ENCODE peak calls at places on chromosomes 16 and 17, in ten cellular contexts. D, J, Y, F, S, W, U, M, A and H are unnamed samples.

GRCh38 chr16:89168381-89169189 is 3.0 kb upstream of the CDH15 start:
- DNase-seq in D (no peak), M (peak), U (peak), A (no peak), S (no peak), F (no peak), Y (no peak), J (no peak), W (no peak), H (no peak)

GRCh38 chr16:49324703-49325102 is 43.1 kb upstream of the CBLN1 start:
- DNase-seq in F (no peak), U (no peak), D (no peak), W (no peak), S (no peak), Y (no peak), A (no peak), J (no peak), M (no peak), H (no peak)

GRCh38 chr16:50509521-50510341 is 38.5 kb upstream of the NKD1 start:
- DNase-seq in F (no peak), A (no peak), M (peak), S (peak), D (peak), Y (no peak), W (peak), J (peak), U (peak), H (no peak)

GRCh38 chr16:71424626-71425025 is 17.2 kb downstream of the TLE7 start:
- DNase-seq in D (no peak), J (no peak), W (no peak), U (no peak), Y (no peak), F (no peak), M (no peak), A (no peak), S (no peak), H (no peak)

GRCh38 chr17:64153565-64153964 is 23.6 kb upstream of the ERN1 start:
- DNase-seq in Y (no peak), S (no peak), U (no peak), J (no peak), W (no peak), F (no peak), M (no peak), D (no peak), A (no peak), H (no peak)

GRCh38 chr16:30139895-30140481 is 17.0 kb upstream of the MAPK3 start:
- DNase-seq in D (no peak), M (no peak), J (no peak), A (no peak), W (no peak), S (no peak), Y (no peak), U (no peak), F (no peak), H (no peak)

GRCh38 chr17:57315061-57315851 is 58.9 kb downstream of the MSI2 start:
- DNase-seq in S (no peak), J (no peak), Y (no peak), A (no peak), W (no peak), U (no peak), F (no peak), M (no peak), D (no peak), H (no peak)

GRCh38 chr16:89863741-89864391 is 9.5 kb upstream of the TCF25 start:
- DNase-seq in W (peak), F (no peak), S (no peak), A (no peak), Y (no peak), U (peak), J (no peak), D (no peak), M (peak), H (no peak)

GRCh38 chr17:60167095-60167741 is 17.4 kb downstream of the CA4 start:
- DNase-seq in Y (no peak), U (no peak), A (no peak), W (no peak), F (no peak), M (no peak), D (peak), J (peak), S (peak), H (no peak)

GRCh38 chr17:322006-322780 is 30.4 kb downstream of the RPH3AL start:
- DNase-seq in U (no peak), Y (no peak), S (no peak), D (no peak), W (no peak), F (no peak), J (no peak), A (no peak), M (no peak), H (no peak)

GRCh38 chr17:17073627-17074521 is 31.6 kb downstream of the MPRIP start:
- DNase-seq in M (peak), J (no peak), F (no peak), D (no peak), Y (no peak), S (no peak), A (no peak), W (peak), U (no peak), H (no peak)

GRCh38 chr16:58854392-58854791 is 120.3 kb upstream of the GOT2 start:
- DNase-seq in W (no peak), U (no peak), D (no peak), Y (no peak), J (no peak), S (no peak), F (no peak), M (no peak), A (no peak), H (no peak)

GRCh38 chr16:69563605-69564580 is 1.9 kb upstream of the NFAT5 start:
- DNase-seq in U (peak), M (peak), J (peak), S (no peak), Y (peak), W (peak), F (no peak), A (no peak), D (no peak), H (no peak)

GRCh38 chr17:79952265-79952877 is 83.3 kb downstream of the TBC1D16 start:
- DNase-seq in W (no peak), M (no peak), D (no peak), J (no peak), F (no peak), A (no peak), U (no peak), S (no peak), Y (no peak), H (no peak)

GRCh38 chr17:15651001-15651582 is 31.6 kb upstream of the FBXW10B start:
- DNase-seq in M (peak), W (no peak), D (no peak), U (no peak), A (no peak), Y (no peak), F (no peak), J (peak), S (no peak), H (no peak)

GRCh38 chr17:63675607-63676539 is 24.1 kb downstream of the LIMD2 start:
- DNase-seq in M (peak), F (peak), W (no peak), D (peak), U (peak), A (peak), Y (no peak), J (peak), S (peak), H (peak)

GRCh38 chr17:82274134-82275020 is 877 bp upstream of the CSNK1D start:
- DNase-seq in J (no peak), Y (no peak), A (no peak), U (no peak), W (no peak), F (no peak), S (no peak), D (no peak), M (no peak), H (no peak)

GRCh38 chr17:61970030-61970429 is 42.2 kb upstream of the INTS2 start:
- DNase-seq in F (no peak), J (no peak), Y (no peak), M (no peak), U (peak), D (no peak), A (no peak), W (no peak), S (no peak), H (no peak)

GRCh38 chr17:79831367-79832210 is 7.7 kb downstream of the CBX4 start:
- DNase-seq in U (peak), A (no peak), M (no peak), Y (no peak), F (peak), J (peak), D (peak), S (peak), W (no peak), H (no peak)

GRCh38 chr16:85055503-85056210 is 28.1 kb downstream of the KIAA0513 start:
- DNase-seq in F (no peak), Y (peak), M (peak), D (peak), U (peak), S (peak), A (peak), J (peak), W (peak), H (peak)

GRCh38 chr17:74202879-74203432 is 522 bp upstream of the RPL38 start:
- DNase-seq in Y (no peak), S (no peak), M (no peak), D (no peak), J (no peak), F (no peak), A (no peak), W (no peak), U (no peak), H (no peak)

GRCh38 chr16:2964416-2965223 is 545 bp downstream of the KREMEN2 start:
- DNase-seq in D (peak), S (peak), U (no peak), J (peak), A (no peak), Y (no peak), W (peak), M (peak), F (peak), H (no peak)

GRCh38 chr17:76178124-76178523 is 37.1 kb upstream of the FOXJ1 start:
- DNase-seq in U (no peak), M (no peak), W (no peak), Y (no peak), S (no peak), J (no peak), F (no peak), D (no peak), A (no peak), H (no peak)

GRCh38 chr17:20266806-20267458 is 200.4 kb downstream of the LGALS9B start:
- DNase-seq in A (peak), S (peak), M (peak), U (peak), F (no peak), J (peak), W (no peak), D (no peak), Y (no peak), H (peak)

GRCh38 chr16:74107795-74108610 is 188.6 kb upstream of the PSMD7 start:
- DNase-seq in M (peak), Y (no peak), A (no peak), S (no peak), U (peak), W (peak), D (peak), J (peak), F (peak), H (no peak)

GRCh38 chr16:65655802-65656201 is 533.9 kb upstream of the CDH11 start:
- DNase-seq in W (no peak), F (no peak), A (no peak), Y (no peak), J (no peak), U (no peak), D (no peak), S (no peak), M (no peak), H (no peak)

GRCh38 chr16:27444470-27444869 is 42.5 kb downstream of the IL21R start:
- DNase-seq in S (no peak), Y (no peak), M (no peak), D (no peak), U (no peak), W (peak), F (no peak), J (no peak), A (no peak), H (no peak)

GRCh38 chr16:2009302-2009711 is 314 bp downstream of the ZNF598 start:
- DNase-seq in U (no peak), Y (no peak), F (no peak), A (no peak), D (no peak), S (no peak), W (peak), J (peak), M (no peak), H (no peak)

GRCh38 chr16:22191966-22192260 is 14.2 kb upstream of the EEF2K start:
- DNase-seq in J (no peak), M (peak), S (no peak), Y (no peak), U (no peak), W (peak), D (no peak), F (no peak), A (no peak), H (no peak)

GRCh38 chr17:70797166-70797565 is 627.8 kb downstream of the KCNJ2 start:
- DNase-seq in W (no peak), J (no peak), U (peak), M (no peak), Y (no peak), F (no peak), D (no peak), S (no peak), A (no peak), H (no peak)

GRCh38 chr17:20314834-20315233 is 152.5 kb downstream of the LGALS9B start:
- DNase-seq in A (no peak), Y (no peak), D (no peak), J (no peak), F (no peak), M (no peak), U (no peak), S (no peak), W (no peak), H (no peak)

GRCh38 chr16:87409781-87410180 is 17.6 kb downstream of the MAP1LC3B start:
- DNase-seq in U (no peak), W (no peak), Y (no peak), S (no peak), F (no peak), D (no peak), J (no peak), M (no peak), A (no peak), H (no peak)

GRCh38 chr17:6936370-6937028 is 59.4 kb upstream of the ALOX12 start:
- DNase-seq in D (no peak), Y (no peak), A (no peak), W (no peak), U (peak), M (no peak), J (no peak), S (peak), F (no peak), H (peak)

GRCh38 chr16:70430667-70431536 is 8.0 kb downstream of the ST3GAL2 start:
- DNase-seq in U (no peak), D (no peak), F (no peak), J (no peak), Y (peak), A (no peak), W (peak), S (no peak), M (no peak), H (no peak)